ENCODE peak calls at places on chromosomes 16 and 17, in nine cellular contexts. C is SJCRH30; E is left ventricle myocardium inferior; P is IMR-90; A is right lobe of liver; S is adipocyte; I is heart right ventricle; J is AG04450; Z is CD8-positive, alpha-beta memory T cell. R is an unnamed sample. For H3K9me3, the result is how much of the 10 kb centered on the place peaks cover.

GRCh38 chr17:82343560-82343959 is 10.0 kb upstream of the SECTM1 start:
- DNase-seq in I (no peak), Z (no peak), J (no peak), C (no peak), E (no peak), A (no peak), P (no peak), S (no peak), R (no peak)

GRCh38 chr16:4352843-4353242 is 1.7 kb upstream of the PAM16 start:
- DNase-seq in J (no peak), Z (no peak), A (no peak), S (no peak), E (no peak), I (no peak), C (no peak), P (no peak), R (no peak)

GRCh38 chr17:27810211-27810901 is 10.0 kb upstream of the NOS2 start:
- DNase-seq in E (no peak), C (no peak), J (no peak), I (no peak), P (no peak), A (no peak), Z (no peak), S (no peak), R (no peak)

GRCh38 chr17:40062347-40063033 is at the start of gene THRA:
- DNase-seq in Z (peak), E (peak), A (peak), J (no peak), S (peak), I (peak), C (peak), P (peak), R (peak)

GRCh38 chr16:1195393-1195666 is 29.7 kb downstream of the TPSG1 start:
- DNase-seq in Z (no peak), E (no peak), C (no peak), I (no peak), P (no peak), S (no peak), J (no peak), A (no peak), R (no peak)

GRCh38 chr17:37743612-37743874 is 1.3 kb downstream of the HNF1B start:
- DNase-seq in P (no peak), Z (no peak), A (peak), C (no peak), S (no peak), E (no peak), J (no peak), I (no peak), R (no peak)

GRCh38 chr17:17132746-17133145 is 73.4 kb downstream of the PLD6 start:
- DNase-seq in Z (no peak), E (no peak), S (no peak), A (no peak), I (no peak), P (no peak), J (no peak), C (no peak), R (no peak)

GRCh38 chr17:78391843-78392242 is 13.4 kb downstream of the PGS1 start:
- DNase-seq in Z (no peak), C (no peak), J (no peak), A (no peak), S (peak), E (no peak), P (peak), I (no peak), R (no peak)

GRCh38 chr16:85396879-85397871 is 215.9 kb upstream of the GSE1 start:
- DNase-seq in C (no peak), Z (no peak), J (no peak), P (no peak), E (peak), S (no peak), A (peak), I (peak), R (no peak)

GRCh38 chr16:25419681-25420080 is 162.0 kb upstream of the ZKSCAN2 start:
- DNase-seq in I (no peak), S (no peak), P (no peak), Z (no peak), J (no peak), E (no peak), C (no peak), A (no peak), R (no peak)

GRCh38 chr16:70681382-70682238 is 4.2 kb downstream of the MTSS2 start:
- DNase-seq in S (no peak), I (peak), J (no peak), C (no peak), P (no peak), E (peak), A (no peak), Z (no peak), R (no peak)

GRCh38 chr17:4340914-4341615 is 25.4 kb downstream of the UBE2G1 start:
- DNase-seq in E (no peak), S (peak), A (no peak), I (no peak), J (no peak), P (peak), Z (no peak), C (no peak), R (no peak)

GRCh38 chr17:19533718-19534561 is at the start of gene SLC47A1:
- DNase-seq in Z (no peak), C (no peak), A (peak), P (no peak), E (peak), S (peak), I (peak), J (no peak), R (no peak)

GRCh38 chr16:78936060-78936459 is 664.5 kb downstream of the MAF start:
- DNase-seq in I (no peak), J (no peak), P (no peak), A (no peak), S (no peak), C (no peak), Z (no peak), E (no peak), R (no peak)

GRCh38 chr17:46057366-46057765 is 58.3 kb downstream of the STH start:
- DNase-seq in Z (no peak), C (no peak), J (no peak), E (no peak), S (no peak), P (no peak), I (no peak), A (no peak), R (no peak)

GRCh38 chr17:82062076-82062983 is 3.3 kb downstream of the DUS1L start:
- DNase-seq in J (no peak), A (no peak), Z (no peak), I (no peak), C (no peak), P (no peak), S (no peak), E (no peak), R (no peak)

GRCh38 chr16:2233872-2234812 is 2.1 kb upstream of the DNASE1L2 start:
- DNase-seq in A (no peak), P (no peak), S (no peak), E (no peak), J (no peak), C (no peak), Z (no peak), I (no peak), R (no peak)

GRCh38 chr17:58156839-58157803 is 8.9 kb downstream of the OR4D1 start:
- DNase-seq in J (no peak), Z (peak), E (peak), A (no peak), P (no peak), S (no peak), I (peak), C (no peak), R (no peak)

GRCh38 chr17:2949469-2950044 is 113.8 kb downstream of the OR1D5 start:
- DNase-seq in J (no peak), E (no peak), A (peak), P (peak), S (peak), C (no peak), Z (no peak), I (peak), R (no peak)

GRCh38 chr17:45719335-45720071 is 64.6 kb upstream of the CRHR1 start:
- DNase-seq in P (peak), S (peak), Z (no peak), E (no peak), A (no peak), C (peak), J (peak), I (no peak), R (no peak)

GRCh38 chr17:1018547-1018946 is 21.6 kb downstream of the TIMM22 start:
- DNase-seq in A (no peak), I (no peak), E (no peak), J (no peak), Z (no peak), C (no peak), S (no peak), P (no peak), R (no peak)

GRCh38 chr17:65163990-65164495 is 26.9 kb downstream of the RGS9 start:
- DNase-seq in J (no peak), A (no peak), C (no peak), E (no peak), Z (no peak), I (no peak), P (peak), S (peak), R (no peak)

GRCh38 chr17:59487161-59487873 is 78.1 kb upstream of the DHX40 start:
- DNase-seq in Z (no peak), J (no peak), C (no peak), P (no peak), S (peak), I (no peak), A (no peak), E (no peak), R (no peak)

GRCh38 chr16:23423496-23424049 is 29.4 kb downstream of the COG7 start:
- DNase-seq in P (peak), C (peak), E (peak), A (no peak), I (peak), Z (no peak), J (peak), S (peak), R (peak)

GRCh38 chr16:3095869-3096268 is 3.2 kb downstream of the ZSCAN10 start:
- DNase-seq in A (peak), I (no peak), E (no peak), J (no peak), S (peak), Z (peak), C (peak), P (no peak), R (no peak)

GRCh38 chr16:19329932-19330331 is 44.4 kb downstream of the CLEC19A start:
- DNase-seq in I (no peak), E (no peak), Z (no peak), A (no peak), C (no peak), P (no peak), S (no peak), J (no peak), R (no peak)

GRCh38 chr16:11253995-11254912 is 1.8 kb downstream of the SOCS1 start:
- DNase-seq in C (no peak), S (peak), I (no peak), E (no peak), A (no peak), Z (no peak), P (peak), J (no peak), R (no peak)

GRCh38 chr17:35341465-35341992 is 31.9 kb downstream of the SLFN11 start:
- DNase-seq in P (no peak), I (no peak), C (no peak), E (no peak), Z (no peak), A (no peak), S (no peak), J (no peak), R (no peak)

GRCh38 chr17:35342207-35342744 is 31.1 kb downstream of the SLFN11 start:
- DNase-seq in P (no peak), Z (no peak), I (no peak), E (no peak), S (no peak), C (no peak), J (no peak), A (no peak), R (no peak)

GRCh38 chr17:35338230-35338629 is 35.2 kb downstream of the SLFN11 start:
- DNase-seq in A (no peak), C (no peak), S (no peak), E (no peak), Z (no peak), P (no peak), I (no peak), J (no peak), R (no peak)

DNA sequence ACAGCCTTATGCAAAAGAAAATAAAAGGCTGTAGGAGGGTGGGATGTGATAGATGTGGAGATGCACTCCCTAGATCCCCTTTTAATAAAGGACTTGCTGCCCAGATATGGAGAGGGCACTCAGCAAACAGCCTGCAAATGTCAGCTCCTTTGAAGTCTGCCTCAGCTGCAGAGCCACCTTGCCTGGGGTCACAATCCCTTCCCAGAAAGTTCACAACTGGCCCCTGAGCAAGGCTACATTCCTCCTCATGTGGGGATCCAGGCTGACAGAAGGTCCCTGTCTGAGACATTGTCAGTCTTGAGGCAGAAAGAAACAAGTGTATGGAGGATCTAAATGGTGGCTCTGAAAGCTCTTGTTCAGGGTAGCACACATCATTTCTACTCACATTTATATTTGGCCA is 36.1 kb downstream of the SLFN11 start:
- DNase-seq in P (no peak), I (no peak), S (no peak), A (no peak), E (no peak), J (no peak), C (no peak), Z (no peak), R (no peak)
- H3K9me3 ChIP-seq in P (under half), I (under half), S (under half), A (under half), E (under half), J (under half), C (under half), Z (under half), R (under half)

DNA sequence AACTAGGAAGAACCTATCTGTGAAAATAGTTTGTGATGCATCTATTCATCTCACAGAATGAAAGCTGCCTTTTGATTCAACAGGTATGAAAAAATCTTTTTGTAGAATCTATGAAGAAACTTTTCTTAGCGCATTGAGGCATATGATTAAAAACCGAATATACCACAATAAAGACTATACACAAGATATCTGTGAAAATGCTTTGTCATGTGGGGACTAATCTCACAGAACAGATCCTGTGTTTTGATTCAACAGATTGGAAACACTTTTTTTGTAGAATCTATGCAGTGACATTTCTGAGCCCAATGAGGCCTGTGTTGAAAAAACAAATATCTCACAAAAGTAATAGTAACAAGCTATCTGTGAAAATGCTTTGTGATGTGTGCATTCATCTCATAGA is 2247.5 kb downstream of the TP53TG3F start:
- DNase-seq in C (no peak), P (no peak), A (no peak), J (no peak), Z (no peak), I (no peak), S (no peak), E (no peak), R (no peak)
- H3K9me3 ChIP-seq in C (under half), P (under half), A (under half), J (under half), Z (under half), I (under half), S (under half), E (under half), R (under half)

DNA sequence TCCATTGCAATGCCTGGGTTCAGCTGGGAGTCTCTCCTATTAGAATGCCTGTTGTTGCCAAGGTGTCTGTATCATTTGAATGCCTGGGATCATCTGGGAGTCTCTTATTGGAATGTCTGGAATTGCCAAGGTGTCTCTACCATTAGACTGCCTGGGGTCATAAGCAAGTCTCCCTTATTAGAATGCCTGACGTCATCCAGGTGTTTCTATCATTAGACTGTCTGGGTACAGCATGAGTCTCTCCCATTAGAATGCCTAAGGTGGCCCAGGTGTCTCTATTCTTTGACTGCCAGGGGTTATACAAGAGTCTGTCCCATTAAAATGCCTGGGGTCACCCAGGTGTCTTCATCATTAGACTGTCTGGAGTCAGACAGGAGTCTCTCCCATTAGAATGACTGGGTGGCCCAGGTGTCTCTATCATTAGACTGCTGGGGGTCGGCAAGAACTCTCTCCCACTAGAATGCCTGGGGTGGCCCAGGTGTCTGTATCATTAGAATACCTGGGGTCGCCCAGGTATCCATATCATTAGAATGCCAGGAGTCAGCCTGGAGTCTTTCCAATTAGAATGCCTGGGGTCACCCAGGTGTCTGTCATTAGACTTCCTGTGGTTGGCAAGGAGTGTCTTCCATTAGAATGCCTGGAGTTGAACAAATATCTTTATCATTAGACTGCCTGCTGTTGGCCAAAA is 2274.0 kb downstream of the TP53TG3F start:
- DNase-seq in S (no peak), Z (no peak), C (no peak), E (no peak), J (no peak), A (no peak), P (no peak), I (no peak), R (no peak)
- H3K9me3 ChIP-seq in S (under half), Z (under half), C (under half), E (under half), J (half or more), A (under half), P (under half), I (under half), R (under half)

GRCh38 chr16:68548947-68549346 is 9.9 kb downstream of the ZFP90 start:
- DNase-seq in C (no peak), S (no peak), J (no peak), P (no peak), E (no peak), A (no peak), Z (no peak), I (no peak), R (no peak)
- H3K9me3 ChIP-seq in C (under half), S (half or more), J (half or more), P (half or more), E (half or more), A (under half), Z (under half), I (under half), R (under half)

GRCh38 chr16:35691057-35691456 is 2231.6 kb downstream of the TP53TG3F start:
- DNase-seq in P (no peak), C (no peak), S (no peak), I (no peak), E (no peak), A (no peak), J (no peak), Z (no peak), R (no peak)

GRCh38 chr16:35690413-35690812 is 2231.0 kb downstream of the TP53TG3F start:
- DNase-seq in Z (no peak), A (peak), S (no peak), C (no peak), J (no peak), E (no peak), I (no peak), P (no peak), R (no peak)

GRCh38 chr16:35689764-35690163 is 2230.4 kb downstream of the TP53TG3F start:
- DNase-seq in A (no peak), C (no peak), Z (no peak), S (no peak), I (no peak), E (no peak), P (no peak), J (no peak), R (no peak)

GRCh38 chr16:35687781-35688180 is 2228.4 kb downstream of the TP53TG3F start:
- DNase-seq in P (no peak), Z (no peak), C (no peak), S (no peak), A (no peak), E (no peak), J (no peak), I (no peak), R (no peak)

GRCh38 chr16:35692824-35693223 is 2233.4 kb downstream of the TP53TG3F start:
- DNase-seq in J (no peak), E (no peak), Z (no peak), P (no peak), C (no peak), S (no peak), I (no peak), A (no peak), R (no peak)
- H3K9me3 ChIP-seq in J (under half), E (half or more), Z (under half), P (under half), C (under half), S (under half), I (under half), A (under half), R (under half)

GRCh38 chr17:50841949-50842354 is 6.6 kb downstream of the WFIKKN2 start:
- DNase-seq in P (peak), J (no peak), I (peak), E (peak), S (peak), Z (peak), A (peak), C (peak), R (peak)

GRCh38 chr17:50844117-50844700 is 8.8 kb downstream of the WFIKKN2 start:
- DNase-seq in A (no peak), I (no peak), E (no peak), J (no peak), C (no peak), S (no peak), P (no peak), Z (no peak), R (no peak)

GRCh38 chr17:50841277-50841948 is 6.0 kb downstream of the WFIKKN2 start:
- DNase-seq in Z (no peak), C (no peak), A (no peak), I (no peak), E (no peak), P (no peak), S (no peak), J (no peak), R (no peak)

GRCh38 chr17:50842506-50843149 is 7.2 kb downstream of the WFIKKN2 start:
- DNase-seq in J (no peak), S (no peak), E (no peak), I (no peak), P (no peak), C (no peak), Z (no peak), A (no peak), R (no peak)

DNA sequence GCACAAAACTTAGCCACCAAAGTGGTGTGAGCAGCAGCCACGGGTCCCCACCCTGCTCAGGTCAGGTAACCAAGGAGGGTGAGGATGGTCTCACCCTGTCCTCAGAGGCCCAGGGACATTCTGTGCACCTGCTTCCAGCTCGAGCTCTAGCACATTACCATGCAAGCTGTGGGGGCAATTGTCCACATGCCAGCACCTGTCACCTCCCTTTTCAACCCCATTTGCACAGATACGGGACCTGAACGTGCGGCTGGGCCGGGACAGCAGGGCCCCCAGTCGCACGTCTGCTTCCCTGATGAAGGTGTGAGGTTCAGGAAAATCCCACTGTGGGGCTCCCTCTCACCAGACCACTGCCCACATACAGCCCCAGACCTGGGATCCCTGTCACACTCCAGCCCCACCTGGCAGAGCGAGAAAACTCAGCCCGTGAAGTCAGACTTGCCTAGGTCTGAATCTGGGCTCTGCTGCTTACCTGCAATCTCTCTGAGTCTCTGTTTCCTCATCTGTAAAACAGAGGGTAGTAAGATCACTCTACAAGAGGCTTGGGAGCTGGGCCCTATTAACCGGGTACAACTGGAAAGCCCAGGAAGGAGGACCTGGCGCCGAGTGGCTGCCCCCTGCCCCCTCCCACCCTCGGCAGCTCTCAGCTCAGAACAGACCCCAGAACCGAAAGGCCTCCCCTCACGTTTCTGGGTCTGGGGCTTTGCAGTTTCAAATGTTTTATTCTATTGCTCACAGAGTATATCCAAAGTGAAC is 7.9 kb downstream of the WFIKKN2 start:
- DNase-seq in P (no peak), E (no peak), J (no peak), I (no peak), S (no peak), C (no peak), Z (no peak), A (no peak), R (no peak)
- H3K9me3 ChIP-seq in P (under half), E (under half), J (under half), I (under half), S (under half), C (under half), Z (under half), A (under half), R (under half)

GRCh38 chr16:35411156-35411555 is 1951.7 kb downstream of the TP53TG3F start:
- DNase-seq in E (no peak), P (no peak), C (no peak), I (no peak), A (no peak), S (no peak), J (no peak), Z (no peak), R (no peak)
- H3K9me3 ChIP-seq in E (under half), P (under half), C (under half), I (under half), A (under half), S (under half), J (under half), Z (under half), R (under half)

R was measured in lung.